ENCODE peak calls at places on chromosome 21, in seven cellular contexts. E is stimulated activated CD8-positive, alpha-beta memory T cell treated with anti-CD3 and anti-CD28 coated beads, Interleukin-2, amount 100 ng/mL, for 1 hour; M is EH; V is stimulated activated CD4-positive, alpha-beta T cell treated with anti-CD3 and anti-CD28 coated beads, Interleukin-1b, Interleukin-23, amount 100 ng/mL, for 24 hours; D is Right ventricle myocardium superior; P is NCI-H460; X is neuronal stem cell. N is an unnamed sample.

GRCh38 chr21:24076179-24076578 is 1531.1 kb downstream of the MRPL39 start:
- DNase-seq in D (no peak), M (no peak), E (no peak), V (no peak), X (no peak), P (no peak), N (no peak)

GRCh38 chr21:45593162-45594022 is 50.1 kb upstream of the PCBP3 start:
- DNase-seq in V (no peak), D (no peak), P (no peak), M (no peak), E (no peak), X (no peak), N (peak; percentile 46)

GRCh38 chr21:44836666-44837471 is 19.0 kb upstream of the SUMO3 start:
- DNase-seq in X (no peak), M (peak; percentile 48), D (no peak), E (no peak), V (no peak), P (no peak), N (peak; percentile 40)

GRCh38 chr21:35926003-35926541 is 134.3 kb downstream of the SETD4 start:
- DNase-seq in V (no peak), P (no peak), D (no peak), M (no peak), X (no peak), E (no peak), N (peak; percentile 18)

GRCh38 chr21:43271452-43272020 is 102.7 kb downstream of the CRYAA start:
- DNase-seq in M (no peak), E (no peak), X (no peak), P (no peak), V (no peak), D (peak; percentile 22), N (no peak)

GRCh38 chr21:38787461-38788274 is 18.1 kb upstream of the ETS2 start:
- DNase-seq in M (peak; percentile 69), E (no peak), V (no peak), X (no peak), P (no peak), D (no peak), N (peak; percentile 99)

GRCh38 chr21:43824250-43824882 is 35.0 kb downstream of the RRP1 start:
- DNase-seq in X (no peak), D (no peak), V (no peak), E (no peak), M (peak; percentile 72), P (no peak), N (peak; percentile 64)

GRCh38 chr21:36643374-36644250 is 55.3 kb upstream of the SIM2 start:
- DNase-seq in M (no peak), D (no peak), E (no peak), V (no peak), P (no peak), X (no peak), N (no peak)

GRCh38 chr21:45917241-45917640 is 64.3 kb upstream of the COL6A1 start:
- DNase-seq in E (no peak), V (no peak), D (no peak), P (no peak), X (no peak), M (no peak), N (no peak)

GRCh38 chr21:17802568-17802967 is 16.6 kb downstream of the C21orf91 start:
- DNase-seq in P (no peak), D (no peak), V (no peak), E (no peak), M (peak; percentile 83), X (no peak), N (peak; percentile 35)

GRCh38 chr21:32592929-32593502 is 7.7 kb upstream of the TCP10L start:
- DNase-seq in M (no peak), V (no peak), D (no peak), P (no peak), X (no peak), E (no peak), N (no peak)

GRCh38 chr21:45026833-45027232 is 47.5 kb upstream of the ADARB1 start:
- DNase-seq in M (no peak), X (no peak), P (no peak), V (no peak), D (no peak), E (no peak), N (no peak)

GRCh38 chr21:34031835-34032370 is 41.5 kb upstream of the MRPS6 start:
- DNase-seq in X (no peak), M (no peak), P (no peak), E (no peak), D (no peak), V (no peak), N (no peak)

GRCh38 chr21:45991606-45992301 is 10.2 kb downstream of the COL6A1 start:
- DNase-seq in V (no peak), M (no peak), P (no peak), E (no peak), X (no peak), D (peak; percentile 34), N (no peak)

GRCh38 chr21:45236481-45236880 is 51.2 kb downstream of the POFUT2 start:
- DNase-seq in E (no peak), D (no peak), V (no peak), X (no peak), P (no peak), M (peak; percentile 31), N (peak; percentile 31)

GRCh38 chr21:41783476-41784150 is 16.8 kb upstream of the RIPK4 start:
- DNase-seq in D (no peak), X (no peak), E (no peak), V (no peak), M (peak; percentile 93), P (no peak), N (peak; percentile 100)

N was measured in M059J.